ENCODE peak calls at places on chromosome 14, in six cellular contexts. K is trophoblast cell, H is MM.1S, R is fibroblast of lung, E is GM23248, W is endothelial cell of umbilical vein. Y is an unnamed sample.
A peak's percentile ranks its signal among the peaks of the same experiment; 100 is the strongest.

GRCh38 chr14:73660511-73660910 is 15.7 kb downstream of the DNAL1 start:
- DNase-seq in K (no peak), H (no peak), R (no peak), E (no peak), W (no peak), Y (no peak)

GRCh38 chr14:95533391-95533821 is 1.4 kb upstream of the GLRX5 start:
- DNase-seq in K (peak; percentile 61), H (no peak), R (peak; percentile 61), E (peak; percentile 83), W (peak; percentile 67), Y (peak; percentile 65)

GRCh38 chr14:77184396-77185092 is 2.9 kb downstream of the TMEM63C start:
- DNase-seq in K (no peak), H (peak; percentile 9), R (no peak), E (no peak), W (no peak), Y (no peak)

GRCh38 chr14:55807536-55807935 is 227.5 kb downstream of the KTN1 start:
- DNase-seq in K (no peak), H (no peak), R (peak; percentile 6), E (no peak), W (no peak), Y (no peak)

GRCh38 chr14:37988472-37988871 is 219.2 kb upstream of the SSTR1 start:
- DNase-seq in K (no peak), H (no peak), R (peak; percentile 5), E (peak; percentile 6), W (no peak), Y (no peak)

GRCh38 chr14:31025335-31026075 is at the start of gene AP4S1:
- DNase-seq in K (peak; percentile 49), H (peak; percentile 7), R (no peak), E (peak; percentile 67), W (peak; percentile 37), Y (peak; percentile 69)

GRCh38 chr14:24179961-24180726 is 8.3 kb downstream of the REC8 start:
- DNase-seq in K (no peak), H (no peak), R (peak; percentile 90), E (peak; percentile 92), W (peak; percentile 50), Y (peak; percentile 59)

GRCh38 chr14:104314251-104314941 is 176.0 kb downstream of the KIF26A start:
- DNase-seq in K (no peak), H (no peak), R (no peak), E (no peak), W (no peak), Y (no peak)

GRCh38 chr14:20494935-20495766 is 10.2 kb upstream of the RNASE10 start:
- DNase-seq in K (peak; percentile 79), H (no peak), R (peak; percentile 6), E (peak; percentile 65), W (peak; percentile 51), Y (no peak)

GRCh38 chr14:93962701-93963601 is 13.4 kb downstream of the ASB2 start:
- DNase-seq in K (no peak), H (peak; percentile 50), R (no peak), E (no peak), W (no peak), Y (peak; percentile 45)

GRCh38 chr14:71454513-71455332 is 477.5 kb upstream of the RGS6 start:
- DNase-seq in K (no peak), H (no peak), R (no peak), E (no peak), W (no peak), Y (no peak)

GRCh38 chr14:24665440-24665991 is 31.5 kb upstream of the GZMB start:
- DNase-seq in K (no peak), H (peak; percentile 69), R (no peak), E (no peak), W (no peak), Y (no peak)

GRCh38 chr14:59728294-59728693 is 142.3 kb downstream of the RTN1 start:
- DNase-seq in K (no peak), H (no peak), R (no peak), E (no peak), W (no peak), Y (no peak)

GRCh38 chr14:20551606-20552005 is 9.2 kb downstream of the RNASE9 start:
- DNase-seq in K (no peak), H (no peak), R (no peak), E (no peak), W (no peak), Y (no peak)

GRCh38 chr14:77040995-77041744 is 12.7 kb upstream of the IRF2BPL start:
- DNase-seq in K (no peak), H (no peak), R (no peak), E (no peak), W (no peak), Y (peak; percentile 17)

GRCh38 chr14:53509845-53510244 is 356.7 kb upstream of the DDHD1 start:
- DNase-seq in K (no peak), H (no peak), R (no peak), E (peak; percentile 51), W (no peak), Y (peak; percentile 70)

GRCh38 chr14:103286460-103286859 is 47.6 kb upstream of the EIF5 start:
- DNase-seq in K (no peak), H (no peak), R (no peak), E (peak; percentile 10), W (no peak), Y (no peak)

GRCh38 chr14:64973026-64973442 is 898 bp upstream of the RAB15 start:
- DNase-seq in K (no peak), H (no peak), R (no peak), E (no peak), W (no peak), Y (no peak)

GRCh38 chr14:102055181-102055901 is 31.5 kb downstream of the HSP90AA1 start:
- DNase-seq in K (peak; percentile 73), H (no peak), R (peak; percentile 90), E (peak; percentile 80), W (no peak), Y (peak; percentile 59)

GRCh38 chr14:97802430-97802829 is 1005.2 kb downstream of the VRK1 start:
- DNase-seq in K (no peak), H (no peak), R (peak; percentile 41), E (no peak), W (peak; percentile 60), Y (no peak)

GRCh38 chr14:46137786-46138185 is 513.8 kb downstream of the RPL10L start:
- DNase-seq in K (peak; percentile 39), H (no peak), R (no peak), E (peak; percentile 37), W (peak; percentile 49), Y (no peak)

GRCh38 chr14:46136456-46136855 is 515.1 kb downstream of the RPL10L start:
- DNase-seq in K (no peak), H (no peak), R (no peak), E (no peak), W (peak; percentile 91), Y (no peak)

GRCh38 chr14:46139668-46140067 is 511.9 kb downstream of the RPL10L start:
- DNase-seq in K (no peak), H (no peak), R (no peak), E (no peak), W (no peak), Y (no peak)

GRCh38 chr14:46140445-46140844 is 511.1 kb downstream of the RPL10L start:
- DNase-seq in K (no peak), H (no peak), R (peak; percentile 1), E (peak; percentile 1), W (peak; percentile 84), Y (no peak)
- H3K9ac ChIP-seq in K (no peak overlapping the region), H (no peak overlapping the region), R (no peak overlapping the region), E (no peak overlapping the region), W (no peak overlapping the region), Y (no peak overlapping the region)

DNA sequence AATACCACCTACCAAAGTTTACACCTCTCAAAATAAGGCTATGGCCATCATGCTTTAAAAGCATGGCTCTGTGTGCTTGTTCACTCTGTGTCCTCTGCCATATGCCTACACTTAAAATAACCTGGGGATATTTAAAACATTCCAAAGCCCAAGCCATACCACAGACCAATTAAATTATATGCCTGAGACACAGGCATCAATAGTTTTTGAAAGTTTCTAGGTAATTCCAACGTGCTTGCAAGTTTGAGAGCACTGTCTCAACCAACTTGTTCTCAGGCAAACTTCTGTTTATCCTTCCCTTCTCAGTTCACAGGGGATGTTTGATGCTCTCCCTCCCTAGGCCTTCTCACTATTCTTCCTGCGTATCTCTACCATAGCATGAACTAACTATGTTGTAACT is 3.4 kb upstream of the FRMD6 start:
- DNase-seq in K (no peak), H (no peak), R (no peak), E (peak; percentile 14), W (no peak), Y (no peak)
- H3K4me3 ChIP-seq in K (no peak overlapping the region), H (no peak overlapping the region), R (peak overlapping the region; percentile 72), E (peak overlapping the region; percentile 88), W (no peak overlapping the region), Y (peak overlapping the region; percentile 94)

DNA sequence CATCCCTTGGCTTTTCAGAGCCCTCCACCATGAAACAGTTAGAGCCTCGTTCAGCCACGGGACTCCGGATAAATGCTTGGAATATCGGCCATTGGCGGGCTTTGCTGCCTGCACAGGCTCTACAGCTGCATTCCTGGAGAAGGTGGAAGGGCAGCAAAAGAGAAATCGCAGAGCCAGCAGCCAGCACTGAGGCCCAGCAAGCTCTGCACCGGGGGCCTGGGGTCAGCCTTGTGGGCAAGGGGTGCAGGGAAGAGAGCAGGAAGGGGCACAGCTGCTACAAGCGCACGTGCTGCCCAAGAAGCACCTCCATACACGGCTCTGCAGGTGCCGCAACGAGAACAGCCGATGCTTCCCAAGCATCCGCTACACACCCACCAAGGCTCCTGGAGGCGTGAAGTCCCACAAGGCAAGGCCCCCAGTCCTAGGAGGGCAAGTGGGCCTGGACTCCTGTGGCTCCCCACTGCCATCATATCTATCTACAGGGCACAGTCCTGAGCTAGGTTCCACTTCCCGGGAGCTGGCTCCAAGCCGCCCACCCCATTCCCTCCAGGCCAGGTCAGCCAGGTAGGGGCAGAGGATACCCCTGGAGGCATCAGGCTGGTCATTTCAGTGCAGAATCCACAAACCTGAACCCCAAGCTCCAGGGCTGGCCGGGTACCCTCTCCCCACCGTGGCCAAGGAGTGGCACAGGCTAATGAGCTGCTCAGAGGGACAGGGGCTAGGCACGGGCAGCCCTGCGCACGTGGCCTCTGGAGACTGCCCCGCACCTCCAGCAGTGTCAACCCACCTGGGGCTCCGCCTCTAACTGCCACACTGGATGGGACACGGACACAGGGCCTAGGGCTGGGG is 40.2 kb downstream of the CCNK start:
- DNase-seq in K (no peak), H (no peak), R (no peak), E (no peak), W (no peak), Y (no peak)
- H3K4me1 ChIP-seq in K (peaks cover 8% of the 10 kb centered on the region), H (no peaks in the 10 kb centered on the region), R (peaks cover 12% of the 10 kb centered on the region), E (peaks cover 18% of the 10 kb centered on the region), W (peaks cover 9% of the 10 kb centered on the region), Y (no peaks in the 10 kb centered on the region)

DNA sequence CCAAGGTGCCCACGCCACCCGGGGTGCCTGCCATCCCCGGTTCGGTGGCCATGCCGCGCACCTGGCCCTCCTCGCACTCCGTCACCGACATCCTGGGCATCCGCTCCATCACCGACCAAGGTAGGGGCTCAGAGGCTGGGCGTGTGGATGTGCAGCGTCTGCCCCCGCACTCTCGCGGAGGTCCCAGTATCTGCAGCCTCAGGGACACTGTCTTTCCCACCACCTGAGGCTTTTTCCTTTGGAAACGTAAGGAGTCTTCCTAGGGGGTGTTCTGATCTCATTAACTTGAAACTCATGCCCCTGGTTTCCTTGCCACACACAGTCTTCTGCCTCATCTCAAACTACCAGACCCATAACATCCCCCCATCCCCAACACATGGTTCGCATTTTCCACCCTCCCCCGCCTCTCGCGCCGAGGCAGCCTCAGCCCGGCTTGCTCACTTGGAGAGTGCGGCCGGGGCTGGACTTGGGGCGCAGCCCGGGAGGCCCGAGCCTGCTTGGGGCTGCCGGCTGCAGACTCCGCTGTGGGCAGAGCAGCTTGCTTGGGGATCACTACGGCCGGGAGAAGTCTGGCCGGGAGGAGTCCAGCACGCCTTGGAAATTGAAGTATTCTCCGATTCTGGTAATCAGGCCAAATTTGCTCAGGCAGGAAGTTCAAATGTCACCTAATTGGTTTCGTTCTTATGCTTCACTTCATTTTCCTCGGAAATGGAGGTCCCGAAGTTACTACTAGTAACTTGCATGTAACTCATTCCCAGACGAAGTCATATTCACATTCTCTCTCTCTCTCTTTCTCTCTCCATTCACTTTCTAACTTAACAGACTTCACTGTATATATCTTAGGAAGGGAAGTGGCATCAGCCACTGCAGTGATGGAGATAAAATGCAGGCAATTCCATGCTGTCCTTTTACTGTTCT is 2.0 kb downstream of the PAX9 start:
- DNase-seq in K (no peak), H (no peak), R (peak; percentile 21), E (peak; percentile 69), W (no peak), Y (peak; percentile 63)
- H3K9ac ChIP-seq in K (no peak overlapping the region), H (no peak overlapping the region), R (no peak overlapping the region), E (no peak overlapping the region), W (no peak overlapping the region), Y (no peak overlapping the region)